ENCODE peak calls at places on chromosomes 12 and 14, in four cellular contexts. B is CD4-positive, CD25-positive, alpha-beta regulatory T cell; V is GM23338; R is heart left ventricle. F is an unnamed sample.

GRCh38 chr12:110228756-110229155 is 52.3 kb upstream of the ATP2A2 start:
- DNase-seq in B (no peak), V (no peak), R (no peak), F (no peak)

GRCh38 chr14:66649515-66649914 is 141.6 kb downstream of the GPHN start:
- DNase-seq in B (peak; percentile 3), V (no peak), R (no peak), F (no peak)

GRCh38 chr12:57775044-57775443 is 2.6 kb downstream of the EEF1AKMT3 start:
- DNase-seq in B (no peak), V (no peak), R (no peak), F (no peak)

GRCh38 chr12:77947326-77947725 is 116.6 kb downstream of the NAV3 start:
- DNase-seq in B (no peak), V (no peak), R (no peak), F (no peak)

GRCh38 chr12:121748571-121749265 is 36.2 kb downstream of the TMEM120B start:
- DNase-seq in B (no peak), V (peak; percentile 35), R (no peak), F (peak; percentile 15)

GRCh38 chr12:132284071-132284492 is 45.3 kb downstream of the GALNT9 start:
- DNase-seq in B (no peak), V (no peak), R (no peak), F (no peak)

GRCh38 chr14:99930420-99931274 is 134.6 kb upstream of the EVL start:
- DNase-seq in B (no peak), V (no peak), R (no peak), F (no peak)

GRCh38 chr12:106974525-106974924 is 12.4 kb downstream of the MTERF2 start:
- DNase-seq in B (no peak), V (no peak), R (no peak), F (no peak)

GRCh38 chr14:69917287-69917686 is 38.1 kb downstream of the SMOC1 start:
- DNase-seq in B (no peak), V (no peak), R (no peak), F (no peak)

GRCh38 chr14:73026243-73026844 is 562 bp downstream of the ZFYVE1 start:
- DNase-seq in B (no peak), V (peak; percentile 21), R (no peak), F (no peak)

GRCh38 chr12:53058674-53059433 is 9.0 kb downstream of the TNS2 start:
- DNase-seq in B (no peak), V (no peak), R (no peak), F (no peak)

DNA sequence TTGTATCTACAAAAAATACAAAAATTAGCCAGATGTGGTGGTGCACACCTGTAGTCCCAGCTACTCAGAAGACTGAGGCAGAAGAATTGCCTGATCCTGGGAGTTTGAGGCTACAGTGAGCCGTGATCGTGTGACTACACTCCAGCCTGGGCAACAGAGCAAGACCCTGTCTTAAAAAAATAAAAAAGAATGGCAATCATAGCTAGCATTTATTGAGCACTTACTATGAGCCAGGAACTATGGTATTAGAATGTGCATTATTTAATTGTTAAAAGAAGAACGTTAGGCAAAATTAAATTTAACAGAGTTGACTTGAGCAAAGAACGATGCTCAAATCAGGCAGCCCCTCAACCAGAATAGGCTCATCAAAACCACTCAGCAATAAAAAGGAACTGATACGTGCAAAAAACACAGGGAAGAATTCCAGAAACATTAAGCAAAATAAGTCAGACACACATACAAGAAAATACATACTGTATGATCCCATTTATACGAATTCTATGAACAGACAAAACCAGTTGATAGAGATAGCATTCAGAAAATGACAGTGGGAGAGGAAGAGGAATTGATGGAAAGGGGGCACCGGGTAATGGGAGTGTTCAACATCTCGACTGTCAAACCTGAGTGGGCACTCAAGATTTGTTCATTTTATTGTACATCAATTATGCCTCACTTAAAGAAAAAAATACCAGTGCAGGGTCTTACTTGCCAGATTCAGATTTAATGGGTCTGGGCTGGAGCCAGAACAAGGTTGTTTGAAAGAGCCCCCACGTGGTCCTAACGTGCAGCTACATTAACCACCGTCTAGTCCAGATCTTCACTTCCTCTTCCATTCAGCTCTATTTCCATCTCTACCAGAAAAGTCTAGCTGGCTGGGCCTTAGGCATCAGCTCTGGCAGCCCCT is 8.0 kb downstream of the SCNN1A start:
- DNase-seq in B (no peak), V (no peak), R (no peak), F (peak; percentile 48)
- H3K4me1 ChIP-seq in B (peaks cover 24% of the 10 kb centered on the region), V (peaks cover 28% of the 10 kb centered on the region), R (no peaks in the 10 kb centered on the region), F (peaks cover 26% of the 10 kb centered on the region)

GRCh38 chr14:64715628-64716412 is 11.6 kb downstream of the PLEKHG3 start:
- DNase-seq in B (no peak), V (peak; percentile 85), R (no peak), F (no peak)
- H3K4me3 ChIP-seq in B (no peak overlapping the region), V (peak overlapping the region; percentile 50), R (peak overlapping the region; percentile 0), F (no peak overlapping the region)

DNA sequence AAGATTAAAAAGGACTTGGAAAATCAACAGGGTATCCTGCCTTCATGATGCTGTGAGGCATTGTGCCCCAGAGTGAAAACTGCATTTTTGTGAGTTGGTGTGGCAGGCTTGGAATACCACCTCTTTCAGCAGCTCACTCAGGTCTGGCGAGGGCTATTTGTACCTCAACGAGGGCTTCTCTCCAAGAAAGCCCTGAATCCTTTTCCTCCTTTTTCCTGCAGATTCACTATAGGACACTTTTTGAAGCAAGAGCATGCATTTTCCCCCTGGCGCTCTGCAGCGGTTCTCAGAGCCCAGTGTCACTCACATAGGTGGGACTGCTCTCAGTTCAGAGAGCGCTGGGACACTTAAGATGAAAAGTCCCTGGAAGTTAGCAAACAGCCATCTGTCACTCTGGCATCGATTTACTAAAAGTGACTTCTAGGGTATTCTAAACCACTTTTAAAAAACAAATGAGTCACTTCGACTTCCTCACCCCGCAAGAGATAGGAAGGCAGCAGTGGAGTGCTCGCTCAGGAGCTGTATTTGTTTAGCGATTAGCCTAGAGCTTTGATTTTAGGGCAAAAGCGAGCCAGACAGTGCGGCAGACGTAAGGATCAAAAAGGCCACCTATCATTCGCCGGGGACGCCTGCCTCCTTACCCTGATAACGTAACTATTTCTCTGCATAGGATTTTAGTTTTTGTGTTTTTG is 782 bp upstream of the LGR5 start:
- DNase-seq in B (no peak), V (peak; percentile 26), R (no peak), F (no peak)
- H3K27ac ChIP-seq in B (no peak overlapping the region), V (no peak overlapping the region), R (no peak overlapping the region), F (no peak overlapping the region)

DNA sequence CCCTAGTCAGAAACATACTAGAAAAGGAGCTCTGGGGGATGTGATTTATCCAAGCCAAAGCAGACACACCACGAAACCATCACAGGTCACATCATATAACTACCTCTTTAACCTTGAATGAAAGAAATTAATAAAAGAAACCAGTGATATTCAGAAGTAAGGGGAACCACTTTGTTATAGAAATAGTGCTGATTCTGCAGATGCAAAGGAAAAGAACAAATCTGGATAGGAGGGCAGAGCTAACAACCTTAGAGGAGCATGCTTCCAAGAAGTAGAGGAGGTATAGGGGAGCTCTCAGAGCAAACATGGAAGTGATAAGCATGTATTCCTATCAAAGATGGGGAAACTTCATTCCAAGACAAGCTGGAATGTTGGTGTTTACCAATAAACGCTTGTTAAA is 117.0 kb upstream of the MDM1 start:
- DNase-seq in B (no peak), V (no peak), R (no peak), F (no peak)
- H3K4me1 ChIP-seq in B (peaks cover 29% of the 10 kb centered on the region), V (peaks cover 53% of the 10 kb centered on the region), R (peaks cover 4% of the 10 kb centered on the region), F (peaks cover 76% of the 10 kb centered on the region)

GRCh38 chr12:21891763-21892217 is 49.4 kb downstream of the ABCC9 start:
- DNase-seq in B (no peak), V (no peak), R (peak; percentile 32), F (no peak)
- H3K4me3 ChIP-seq in B (no peak overlapping the region), V (no peak overlapping the region), R (no peak overlapping the region), F (no peak overlapping the region)